ENCODE peak calls at places on chromosomes 7 and 10, in five cellular contexts. N is mesenchymal stem cell, J is H9, A is H1, Q is trophoblast cell. R is an unnamed sample.

GRCh38 chr7:44849277-44850210 is 1.7 kb upstream of the H2AZ2 start:
- DNase-seq in N (no peak), J (no peak), A (no peak), Q (peak; percentile 91), R (no peak)

GRCh38 chr10:21157664-21158063 is 260.6 kb upstream of the NEBL start:
- DNase-seq in N (no peak), J (no peak), A (no peak), Q (no peak), R (no peak)

GRCh38 chr7:101595246-101595645 is 33.9 kb downstream of the MYL10 start:
- DNase-seq in N (no peak), J (peak; percentile 7), A (no peak), Q (no peak), R (no peak)

GRCh38 chr7:49295136-49295535 is 370.8 kb downstream of the CDC14C start:
- DNase-seq in N (peak; percentile 49), J (no peak), A (no peak), Q (peak; percentile 15), R (no peak)

GRCh38 chr7:100823140-100823525 is 4.2 kb downstream of the EPHB4 start:
- DNase-seq in N (no peak), J (no peak), A (no peak), Q (no peak), R (no peak)

GRCh38 chr10:86579883-86580548 is 58.4 kb upstream of the WAPL start:
- DNase-seq in N (no peak), J (no peak), A (no peak), Q (no peak), R (no peak)

GRCh38 chr10:47359101-47359500 is 10.9 kb downstream of the RBP3 start:
- DNase-seq in N (no peak), J (no peak), A (no peak), Q (no peak), R (no peak)

GRCh38 chr7:891805-892204 is 15.5 kb downstream of the GET4 start:
- DNase-seq in N (no peak), J (no peak), A (no peak), Q (no peak), R (no peak)

GRCh38 chr7:102393467-102393866 is 2.7 kb upstream of the PRKRIP1 start:
- DNase-seq in N (no peak), J (no peak), A (no peak), Q (peak; percentile 99), R (no peak)

GRCh38 chr7:139680676-139681462 is 96.9 kb downstream of the HIPK2 start:
- DNase-seq in N (peak; percentile 100), J (no peak), A (no peak), Q (peak; percentile 26), R (no peak)

GRCh38 chr10:119103687-119104652 is at the start of gene DENND10:
- DNase-seq in N (peak; percentile 76), J (peak; percentile 91), A (peak; percentile 47), Q (peak; percentile 70), R (peak; percentile 80)

GRCh38 chr10:125094111-125094705 is 66.2 kb downstream of the CTBP2 start:
- DNase-seq in N (no peak), J (no peak), A (no peak), Q (no peak), R (no peak)

GRCh38 chr7:151844080-151844827 is 32.7 kb downstream of the PRKAG2 start:
- DNase-seq in N (no peak), J (no peak), A (no peak), Q (peak; percentile 63), R (no peak)

GRCh38 chr7:157519798-157520244 is 183.0 kb downstream of the DNAJB6 start:
- DNase-seq in N (no peak), J (no peak), A (no peak), Q (no peak), R (no peak)

GRCh38 chr10:72162978-72163377 is 52.8 kb upstream of the ANAPC16 start:
- DNase-seq in N (peak; percentile 24), J (no peak), A (no peak), Q (no peak), R (no peak)

GRCh38 chr10:78520737-78521430 is 487.2 kb downstream of the RPS24 start:
- DNase-seq in N (peak; percentile 20), J (peak; percentile 64), A (peak; percentile 25), Q (peak; percentile 37), R (no peak)

GRCh38 chr10:45000138-45000763 is 472 bp upstream of the ZNF22 start:
- DNase-seq in N (peak; percentile 36), J (no peak), A (no peak), Q (peak; percentile 17), R (no peak)

GRCh38 chr10:128489324-128490247 is 363.4 kb upstream of the MKI67 start:
- DNase-seq in N (no peak), J (no peak), A (no peak), Q (no peak), R (no peak)

GRCh38 chr7:44046321-44047061 is 2.0 kb downstream of the DBNL start:
- DNase-seq in N (no peak), J (no peak), A (no peak), Q (peak; percentile 85), R (no peak)

GRCh38 chr7:16083931-16084330 is 337.4 kb downstream of the CRPPA start:
- DNase-seq in N (no peak), J (no peak), A (no peak), Q (peak; percentile 43), R (no peak)

GRCh38 chr10:95360122-95360715 is 69.4 kb upstream of the PDLIM1 start:
- DNase-seq in N (peak; percentile 56), J (no peak), A (no peak), Q (no peak), R (no peak)

GRCh38 chr7:121442845-121443244 is 46.7 kb upstream of the FAM3C start:
- DNase-seq in N (no peak), J (no peak), A (no peak), Q (no peak), R (no peak)

GRCh38 chr10:60352105-60352504 is 37.6 kb downstream of the ANK3 start:
- DNase-seq in N (no peak), J (no peak), A (no peak), Q (no peak), R (no peak)

GRCh38 chr10:130814610-130815009 is 496.9 kb downstream of the TCERG1L start:
- DNase-seq in N (no peak), J (no peak), A (no peak), Q (no peak), R (no peak)
- H2BK120ac ChIP-seq in N (no peak overlapping the region), J (no peak overlapping the region), A (no peak overlapping the region), Q (no peak overlapping the region), R (no peak overlapping the region)

GRCh38 chr10:33008499-33009243 is 50.6 kb upstream of the ITGB1 start:
- DNase-seq in N (peak; percentile 86), J (peak; percentile 43), A (no peak), Q (peak; percentile 97), R (peak; percentile 64)

GRCh38 chr10:33006342-33006887 is 48.4 kb upstream of the ITGB1 start:
- DNase-seq in N (no peak), J (no peak), A (no peak), Q (no peak), R (no peak)

GRCh38 chr10:33005322-33006282 is 47.6 kb upstream of the ITGB1 start:
- DNase-seq in N (peak; percentile 96), J (peak; percentile 85), A (peak; percentile 66), Q (peak; percentile 99), R (peak; percentile 18)

GRCh38 chr10:33010132-33011037 is 52.4 kb upstream of the ITGB1 start:
- DNase-seq in N (peak; percentile 91), J (peak; percentile 43), A (peak; percentile 10), Q (peak; percentile 82), R (no peak)

DNA sequence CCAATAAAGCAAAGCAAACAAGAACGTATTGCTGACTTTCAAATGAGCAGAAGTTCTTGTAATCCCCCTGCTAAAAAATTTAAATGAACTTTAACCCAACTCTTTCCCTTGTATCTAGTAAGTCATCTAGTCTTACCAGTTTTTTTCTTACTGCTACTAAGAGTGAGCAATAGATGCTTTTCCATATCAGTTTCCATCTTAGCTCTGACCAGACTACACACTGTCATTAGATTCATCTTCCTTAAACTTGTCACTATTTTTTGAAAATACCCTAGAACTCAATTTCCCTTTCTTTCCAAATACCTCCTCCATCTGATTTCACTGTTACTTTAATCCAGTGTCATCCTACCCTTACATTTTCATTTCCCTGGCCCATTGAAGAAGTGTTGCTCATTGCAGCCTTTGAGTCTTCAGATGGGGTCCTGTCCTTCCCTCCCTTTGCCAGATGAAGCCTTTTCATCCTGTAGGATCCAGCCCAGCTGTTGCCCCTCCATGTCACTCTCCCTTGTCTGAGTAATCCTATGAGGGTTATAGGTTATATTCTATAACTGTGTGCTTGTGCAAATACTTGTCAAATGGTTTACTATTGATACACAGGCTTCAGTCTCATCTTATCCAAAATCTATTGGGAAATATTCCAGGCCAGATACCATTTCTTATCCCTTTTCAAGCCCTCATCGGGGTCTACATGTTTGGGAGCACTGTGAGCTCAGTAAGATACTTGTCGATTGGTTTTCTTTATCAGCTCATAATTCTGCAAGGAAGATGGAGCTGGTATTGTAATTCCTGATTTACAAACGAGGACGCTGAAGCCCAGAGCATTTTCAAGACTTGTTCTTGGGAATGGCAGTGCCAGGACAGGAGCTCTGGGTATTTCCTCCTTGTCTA is 51.5 kb upstream of the ITGB1 start:
- DNase-seq in N (no peak), J (no peak), A (no peak), Q (peak; percentile 61), R (no peak)
- H2BK12ac ChIP-seq in N (peak overlapping the region; percentile 38), J (no peak overlapping the region), A (no peak overlapping the region), Q (no peak overlapping the region), R (no peak overlapping the region)

GRCh38 chr7:104652865-104653264 is 324.5 kb downstream of the LHFPL3 start:
- DNase-seq in N (no peak), J (no peak), A (no peak), Q (no peak), R (no peak)

GRCh38 chr7:104653870-104654401 is 325.5 kb downstream of the LHFPL3 start:
- DNase-seq in N (no peak), J (no peak), A (no peak), Q (peak; percentile 1), R (no peak)

GRCh38 chr7:104655592-104655991 is 327.2 kb downstream of the LHFPL3 start:
- DNase-seq in N (no peak), J (no peak), A (no peak), Q (no peak), R (no peak)

GRCh38 chr7:104650991-104651680 is 322.7 kb downstream of the LHFPL3 start:
- DNase-seq in N (no peak), J (no peak), A (no peak), Q (no peak), R (no peak)

DNA sequence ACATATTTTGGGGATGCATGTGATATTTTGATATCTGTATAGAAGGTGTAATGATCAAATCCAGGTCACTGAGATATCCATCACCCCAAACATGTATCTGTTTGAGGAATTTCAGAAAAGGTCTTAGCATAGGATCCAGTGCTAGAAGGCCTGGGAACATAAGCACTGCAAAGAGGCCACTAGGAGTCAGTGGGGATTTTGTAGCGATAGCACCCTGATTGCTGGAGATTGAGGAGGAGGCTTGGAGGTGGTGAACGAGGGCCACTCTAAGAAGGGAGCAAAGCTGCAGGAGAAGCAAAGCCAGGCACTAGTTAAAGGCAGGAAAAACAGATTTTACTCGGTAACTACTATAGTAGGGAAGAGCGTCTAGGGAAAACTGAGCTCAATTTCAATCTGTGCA is 324.0 kb downstream of the LHFPL3 start:
- DNase-seq in N (no peak), J (no peak), A (no peak), Q (no peak), R (no peak)
- H2BK120ac ChIP-seq in N (no peak overlapping the region), J (no peak overlapping the region), A (no peak overlapping the region), Q (no peak overlapping the region), R (no peak overlapping the region)

GRCh38 chr7:11412036-11412435 is 420.0 kb downstream of the THSD7A start:
- DNase-seq in N (no peak), J (no peak), A (no peak), Q (no peak), R (no peak)
- H2BK12ac ChIP-seq in N (no peak overlapping the region), J (no peak overlapping the region), A (no peak overlapping the region), Q (no peak overlapping the region), R (no peak overlapping the region)